ENCODE peak calls at places on chromosomes 5 and 9, in four cellular contexts. J is A549, R is HepG2, G is GM12878. M is an unnamed sample.

GRCh38 chr5:180787711-180788431 is 14.7 kb downstream of the MGAT1 start:
- DNase-seq in J (no peak), R (no peak), G (no peak), M (no peak)

GRCh38 chr9:1759009-1759408 is 256.1 kb upstream of the SMARCA2 start:
- DNase-seq in J (peak), R (no peak), G (peak), M (no peak)

GRCh38 chr9:105375323-105375722 is 72.5 kb upstream of the FSD1L start:
- DNase-seq in G (no peak), J (no peak), R (no peak), M (no peak)

GRCh38 chr5:149628221-149628620 is 46.9 kb downstream of the ARHGEF37 start:
- DNase-seq in G (no peak), R (no peak), J (no peak), M (no peak)

GRCh38 chr9:132577119-132577518 is 5.3 kb upstream of the BARHL1 start:
- DNase-seq in R (no peak), G (no peak), J (no peak), M (no peak)

GRCh38 chr5:64653776-64654175 is 36.5 kb upstream of the SHISAL2B start:
- DNase-seq in J (no peak), R (no peak), G (no peak), M (no peak)

GRCh38 chr5:75337366-75338021 is 474 bp downstream of the HMGCR start:
- DNase-seq in R (no peak), J (peak), G (no peak), M (peak)

GRCh38 chr5:82922086-82922734 is 155.0 kb downstream of the TMEM167A start:
- DNase-seq in G (no peak), R (no peak), J (no peak), M (no peak)

GRCh38 chr9:63859475-63860215 is 1425.4 kb downstream of the FOXD4L5 start:
- DNase-seq in J (peak), G (no peak), R (peak), M (peak)

GRCh38 chr5:73325546-73325945 is 123.0 kb downstream of the FOXD1 start:
- DNase-seq in G (no peak), J (no peak), R (no peak), M (no peak)

DNA sequence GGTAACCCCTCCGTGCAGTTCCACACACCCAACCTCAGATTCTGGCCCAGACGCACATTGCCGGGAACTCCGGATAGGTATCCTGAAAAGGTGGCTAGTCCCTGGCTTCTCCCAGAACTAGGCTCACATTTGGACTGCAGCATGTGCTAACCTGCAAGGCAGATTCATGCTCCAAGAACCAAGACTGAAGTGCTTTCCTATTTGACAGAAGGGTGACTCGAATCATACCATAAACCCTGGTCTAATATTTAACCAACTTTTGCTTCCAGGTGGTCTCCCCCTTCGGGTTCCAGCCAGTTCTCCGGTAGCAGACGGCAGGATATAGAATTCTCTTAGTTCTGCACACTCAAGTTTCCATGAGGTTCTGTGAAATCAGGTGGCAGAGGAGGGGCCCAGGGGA is 7.7 kb downstream of the PTGES start:
- DNase-seq in J (no peak), G (no peak), R (no peak), M (no peak)
- TF ChIP-seq POLR2AphosphoS2 in J (no peak), G (no peak), R (no peak), M (no peak)

GRCh38 chr5:56323505-56323904 is 90.4 kb upstream of the ANKRD55 start:
- DNase-seq in J (peak), R (peak), G (no peak), M (no peak)
- TF ChIP-seq CEBPB in J (no peak), R (no peak), G (no peak), M (no peak)

GRCh38 chr9:70563437-70564204 is 149.2 kb upstream of the KLF9 start:
- DNase-seq in G (peak), J (no peak), R (no peak), M (no peak)
- TF ChIP-seq POLR2AphosphoS2 in G (no peak), J (no peak), R (no peak), M (no peak)

DNA sequence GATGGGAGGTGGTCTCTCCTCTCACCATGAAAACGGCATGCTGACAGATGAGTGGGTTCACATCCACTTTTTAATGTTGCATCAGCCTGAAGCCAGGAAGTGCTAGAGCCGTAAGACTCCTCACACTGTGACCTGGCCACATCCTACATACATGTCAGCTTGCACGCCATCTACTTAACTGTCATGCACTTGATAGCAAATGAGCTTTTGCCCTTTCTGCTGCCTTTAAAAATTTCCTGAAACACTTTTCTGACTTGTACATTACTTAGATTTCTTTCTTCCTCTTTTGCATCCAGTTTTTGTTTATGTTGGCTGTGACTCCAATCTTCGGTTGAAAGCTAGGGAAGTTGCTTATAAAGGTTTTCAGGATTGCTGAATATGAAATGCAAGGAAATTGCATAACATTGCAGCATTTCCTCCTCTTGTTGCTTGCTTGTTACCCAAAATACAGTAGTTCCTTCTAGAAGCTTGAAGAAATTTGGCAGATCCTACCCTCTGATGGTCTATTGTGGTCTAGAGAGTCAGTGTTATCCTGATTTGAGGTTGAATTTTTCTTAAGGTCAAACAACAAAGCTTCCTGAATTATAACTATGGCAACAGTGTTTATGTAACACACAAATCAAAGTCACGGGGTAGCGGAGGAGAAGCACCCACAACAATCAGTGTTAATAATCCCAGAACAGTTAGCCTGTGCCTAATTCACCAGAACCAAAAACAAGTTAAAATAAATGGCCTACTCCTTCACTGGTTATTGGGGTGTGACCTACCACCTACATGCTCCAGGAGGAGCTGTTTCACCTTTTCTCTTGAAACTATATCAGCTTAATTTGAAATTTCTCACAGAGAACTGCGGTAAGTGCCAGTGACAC is 232.5 kb downstream of the ARHGAP26 start:
- DNase-seq in J (peak), R (no peak), G (peak), M (peak)
- TF ChIP-seq CEBPB in J (no peak), R (no peak), G (peak), M (no peak)

M was measured in K562.